ENCODE peak calls at places on chromosomes 5 and 9, in eight cellular contexts. D is cardiac fibroblast; O is A549; F is left ventricle myocardium inferior; C is CD4-positive, alpha-beta T cell; M is gastrocnemius medialis; J is foreskin fibroblast; W is glutamatergic neuron. Q is an unnamed sample.

GRCh38 chr5:145218982-145219381 is 616.2 kb downstream of the PRELID2 start:
- DNase-seq in D (no peak), O (no peak), F (no peak), C (no peak), M (no peak), J (no peak), W (no peak), Q (no peak)

GRCh38 chr9:86721843-86722705 is 225.2 kb downstream of the GAS1 start:
- DNase-seq in D (peak), O (no peak), F (peak), C (no peak), M (peak), J (peak), W (no peak), Q (no peak)

GRCh38 chr9:32399110-32399815 is 14.8 kb downstream of the ACO1 start:
- DNase-seq in D (no peak), O (no peak), F (no peak), C (no peak), M (no peak), J (peak), W (no peak), Q (no peak)

GRCh38 chr5:956941-957729 is 51.5 kb upstream of the NKD2 start:
- DNase-seq in D (peak), O (peak), F (no peak), C (no peak), M (no peak), J (peak), W (no peak), Q (no peak)

GRCh38 chr9:21576331-21577189 is 94.4 kb upstream of the IFNE start:
- DNase-seq in D (peak), O (peak), F (no peak), C (peak), M (no peak), J (peak), W (no peak), Q (no peak)

GRCh38 chr5:158484246-158484645 is 615.5 kb downstream of the EBF1 start:
- DNase-seq in D (no peak), O (no peak), F (no peak), C (no peak), M (no peak), J (peak), W (no peak), Q (no peak)

GRCh38 chr9:71552480-71552879 is 215.8 kb downstream of the CEMIP2 start:
- DNase-seq in D (no peak), O (no peak), F (no peak), C (no peak), M (no peak), J (no peak), W (peak), Q (no peak)

GRCh38 chr5:105283134-105283533 is 1720.5 kb upstream of the NUDT12 start:
- DNase-seq in D (no peak), O (no peak), F (no peak), C (no peak), M (no peak), J (no peak), W (no peak), Q (no peak)

GRCh38 chr9:37025381-37026084 is 8.5 kb downstream of the PAX5 start:
- DNase-seq in D (no peak), O (no peak), F (no peak), C (no peak), M (no peak), J (peak), W (peak), Q (peak)

GRCh38 chr5:58913591-58913990 is 330.7 kb downstream of the RAB3C start:
- DNase-seq in D (no peak), O (no peak), F (no peak), C (no peak), M (no peak), J (no peak), W (no peak), Q (no peak)

GRCh38 chr9:136741885-136742568 is 713 bp downstream of the LCN10 start:
- DNase-seq in D (no peak), O (no peak), F (no peak), C (no peak), M (no peak), J (no peak), W (no peak), Q (no peak)

GRCh38 chr9:12640866-12641636 is 52.1 kb upstream of the TYRP1 start:
- DNase-seq in D (no peak), O (no peak), F (no peak), C (no peak), M (no peak), J (no peak), W (no peak), Q (no peak)

GRCh38 chr9:12643686-12644085 is 49.5 kb upstream of the TYRP1 start:
- DNase-seq in D (peak), O (no peak), F (no peak), C (no peak), M (no peak), J (peak), W (no peak), Q (no peak)

GRCh38 chr9:12640021-12640587 is 53.1 kb upstream of the TYRP1 start:
- DNase-seq in D (peak), O (peak), F (no peak), C (no peak), M (no peak), J (peak), W (no peak), Q (no peak)
- TF ChIP-seq CTCF in D (peak), O (peak), F (peak), C (no peak), M (no peak), J (peak), W (peak), Q (no peak)

GRCh38 chr9:105127863-105128220 is 116.6 kb upstream of the SLC44A1 start:
- DNase-seq in D (peak), O (no peak), F (no peak), C (peak), M (no peak), J (no peak), W (no peak), Q (no peak)
- TF ChIP-seq CTCF in D (no peak), O (no peak), F (no peak), C (no peak), M (no peak), J (no peak), W (no peak), Q (no peak)

GRCh38 chr9:130521715-130522114 is 57.7 kb upstream of the FUBP3 start:
- DNase-seq in D (no peak), O (no peak), F (no peak), C (no peak), M (no peak), J (no peak), W (no peak), Q (no peak)

GRCh38 chr9:130526193-130526853 is 53.1 kb upstream of the FUBP3 start:
- DNase-seq in D (no peak), O (no peak), F (no peak), C (no peak), M (no peak), J (no peak), W (no peak), Q (no peak)

GRCh38 chr9:130522233-130522808 is 57.1 kb upstream of the FUBP3 start:
- DNase-seq in D (no peak), O (no peak), F (no peak), C (no peak), M (no peak), J (peak), W (peak), Q (no peak)

GRCh38 chr9:130526854-130527650 is 52.3 kb upstream of the FUBP3 start:
- DNase-seq in D (no peak), O (no peak), F (no peak), C (no peak), M (no peak), J (no peak), W (peak), Q (no peak)

GRCh38 chr9:130523921-130524320 is 55.5 kb upstream of the FUBP3 start:
- DNase-seq in D (no peak), O (no peak), F (no peak), C (no peak), M (no peak), J (no peak), W (peak), Q (no peak)
- TF ChIP-seq CTCF in D (no peak), O (no peak), F (no peak), C (no peak), M (no peak), J (no peak), W (no peak), Q (no peak)

GRCh38 chr9:127574089-127574921 is 37.8 kb upstream of the STXBP1 start:
- DNase-seq in D (peak), O (peak), F (no peak), C (no peak), M (no peak), J (peak), W (no peak), Q (no peak)
- TF ChIP-seq CTCF in D (no peak), O (peak), F (peak), C (no peak), M (no peak), J (no peak), W (no peak), Q (no peak)

DNA sequence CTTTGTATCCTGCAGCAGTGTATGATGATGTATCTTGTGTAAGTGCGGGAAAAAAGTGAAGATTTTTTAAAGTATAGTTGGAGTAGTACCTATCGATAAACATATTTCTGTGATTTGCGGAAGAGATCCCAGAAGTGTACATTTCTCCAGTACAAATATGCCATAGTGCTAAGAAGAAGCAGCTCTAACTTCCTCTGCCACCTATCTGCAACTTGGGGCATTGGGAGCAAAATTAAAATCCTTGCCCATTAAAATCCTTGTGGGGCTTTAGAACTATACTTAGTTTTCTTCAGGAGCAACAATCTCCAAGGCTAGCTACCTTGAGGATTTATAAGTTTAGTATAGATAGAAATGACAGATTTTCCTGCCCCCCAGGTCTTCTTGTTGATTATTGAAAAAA is 123.7 kb downstream of the VCAN start:
- DNase-seq in D (no peak), O (no peak), F (no peak), C (no peak), M (no peak), J (no peak), W (no peak), Q (no peak)
- TF ChIP-seq CTCF in D (peak), O (no peak), F (no peak), C (no peak), M (no peak), J (peak), W (no peak), Q (no peak)

DNA sequence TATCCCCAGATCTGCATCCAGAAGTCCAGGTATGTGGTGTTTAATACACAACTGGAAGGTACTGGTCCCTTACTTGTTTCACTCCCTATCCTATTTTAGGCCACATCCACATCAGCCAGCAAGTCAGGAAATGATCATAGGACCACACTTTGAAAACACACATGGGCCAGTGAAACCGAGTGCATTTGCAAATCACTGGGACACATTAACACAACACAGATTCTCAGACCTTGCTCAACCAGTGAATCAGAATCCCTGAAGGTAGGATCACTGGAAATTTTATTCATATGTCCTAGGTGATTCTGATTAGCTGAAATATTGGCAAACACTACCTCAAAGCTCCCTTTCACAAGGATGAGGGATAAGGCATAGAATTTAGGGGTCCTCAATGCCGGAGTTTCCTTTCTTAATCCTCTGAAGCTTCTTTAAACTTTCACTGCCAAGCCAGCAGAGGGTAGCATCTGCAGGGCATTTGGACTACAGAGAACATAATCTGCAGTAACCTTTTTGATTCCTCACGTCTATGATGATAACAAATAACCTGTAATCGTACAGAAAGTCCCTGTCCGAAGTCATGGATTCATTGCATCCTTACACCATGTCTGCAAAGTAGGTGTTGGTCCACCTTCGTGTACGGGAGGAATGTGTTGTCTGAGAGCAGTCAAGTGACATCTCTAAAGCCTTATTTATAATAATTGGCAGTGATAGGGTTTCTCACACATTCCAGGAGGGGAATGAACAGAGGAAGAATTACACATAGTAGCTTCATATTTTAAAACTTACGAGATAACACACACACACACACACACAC is 11.0 kb upstream of the ABLIM3 start:
- DNase-seq in D (peak), O (no peak), F (no peak), C (no peak), M (no peak), J (peak), W (no peak), Q (no peak)
- TF ChIP-seq CTCF in D (peak), O (peak), F (peak), C (no peak), M (no peak), J (peak), W (no peak), Q (no peak)

Q was measured in lower leg skin.